ENCODE peak calls at places on chromosomes 4 and X, in ten cellular contexts. O is OCI-LY7; P is psoas muscle; F is heart left ventricle; Y is GM23248; U is CD4-positive, CD25-positive, alpha-beta regulatory T cell; A is PC-3; W is cardiac muscle cell; J is naive thymus-derived CD4-positive, alpha-beta T cell; C is aorta. G is an unnamed sample. For H3K4me1, the result is how much of the 10 kb centered on the place peaks cover.

GRCh38 chr4:53483250-53483649 is 105.8 kb downstream of the FIP1L1 start:
- DNase-seq in O (no peak), P (no peak), F (no peak), Y (no peak), U (no peak), A (no peak), W (no peak), J (no peak), C (no peak), G (no peak)

GRCh38 chrX:150581093-150581775 is 12.8 kb downstream of the MTM1 start:
- DNase-seq in O (no peak), P (no peak), F (no peak), Y (peak), U (no peak), A (peak), W (no peak), J (no peak), C (no peak), G (no peak)

GRCh38 chr4:884259-884658 is 47.9 kb downstream of the GAK start:
- DNase-seq in O (no peak), P (no peak), F (no peak), Y (no peak), U (no peak), A (no peak), W (no peak), J (no peak), C (no peak), G (no peak)

GRCh38 chr4:184439856-184440592 is 34.3 kb downstream of the IRF2 start:
- DNase-seq in O (no peak), P (no peak), F (no peak), Y (no peak), U (no peak), A (no peak), W (no peak), J (no peak), C (no peak), G (no peak)

GRCh38 chr4:39883645-39884044 is 94.1 kb downstream of the PDS5A start:
- DNase-seq in O (no peak), P (no peak), F (no peak), Y (peak), U (no peak), A (no peak), W (no peak), J (no peak), C (no peak), G (no peak)

GRCh38 chr4:3391422-3391821 is 50.3 kb upstream of the HGFAC start:
- DNase-seq in O (no peak), P (no peak), F (no peak), Y (no peak), U (no peak), A (no peak), W (no peak), J (no peak), C (no peak), G (no peak)

GRCh38 chr4:766152-766515 is 59.8 kb downstream of the CPLX1 start:
- DNase-seq in O (no peak), P (peak), F (no peak), Y (peak), U (no peak), A (peak), W (no peak), J (no peak), C (no peak), G (no peak)

GRCh38 chr4:101346562-101347266 is 612 bp downstream of the PPP3CA start:
- DNase-seq in O (peak), P (peak), F (peak), Y (peak), U (peak), A (peak), W (peak), J (peak), C (peak), G (peak)

GRCh38 chr4:112509243-112510190 is 6.5 kb downstream of the NEUROG2 start:
- DNase-seq in O (no peak), P (no peak), F (no peak), Y (peak), U (no peak), A (peak), W (no peak), J (no peak), C (no peak), G (no peak)

GRCh38 chr4:152535236-152535902 is 523 bp downstream of the FBXW7 start:
- DNase-seq in O (peak), P (peak), F (no peak), Y (peak), U (peak), A (no peak), W (no peak), J (peak), C (peak), G (no peak)

GRCh38 chrX:67317725-67318124 is 226.1 kb upstream of the AR start:
- DNase-seq in O (no peak), P (no peak), F (no peak), Y (no peak), U (no peak), A (no peak), W (no peak), J (no peak), C (no peak), G (no peak)

GRCh38 chr4:79367111-79367510 is 40.9 kb downstream of the GK2 start:
- DNase-seq in O (no peak), P (no peak), F (no peak), Y (no peak), U (no peak), A (no peak), W (no peak), J (no peak), C (no peak), G (no peak)

GRCh38 chr4:131644619-131645018 is 1504.5 kb upstream of the PCDH10 start:
- DNase-seq in O (no peak), P (no peak), F (no peak), Y (no peak), U (no peak), A (peak), W (peak), J (no peak), C (no peak), G (no peak)

GRCh38 chr4:74320559-74321118 is 12.4 kb downstream of the EPGN start:
- DNase-seq in O (peak), P (no peak), F (no peak), Y (peak), U (peak), A (peak), W (peak), J (peak), C (no peak), G (peak)

GRCh38 chr4:40918330-40918729 is 168.6 kb downstream of the NSUN7 start:
- DNase-seq in O (no peak), P (peak), F (peak), Y (peak), U (no peak), A (peak), W (no peak), J (no peak), C (peak), G (peak)

GRCh38 chr4:6225469-6225868 is 25.1 kb upstream of the JAKMIP1 start:
- DNase-seq in O (peak), P (no peak), F (no peak), Y (peak), U (peak), A (peak), W (peak), J (no peak), C (no peak), G (no peak)

GRCh38 chr4:145523117-145523516 is 41.5 kb downstream of the SMAD1 start:
- DNase-seq in O (peak), P (no peak), F (no peak), Y (peak), U (no peak), A (peak), W (no peak), J (no peak), C (no peak), G (no peak)

GRCh38 chr4:112526061-112526460 is 10.1 kb upstream of the NEUROG2 start:
- DNase-seq in O (no peak), P (no peak), F (no peak), Y (peak), U (no peak), A (peak), W (no peak), J (no peak), C (no peak), G (no peak)

GRCh38 chrX:42247241-42247640 is 323.9 kb upstream of the CASK start:
- DNase-seq in O (no peak), P (no peak), F (no peak), Y (peak), U (no peak), A (no peak), W (no peak), J (no peak), C (no peak), G (peak)

GRCh38 chrX:68842781-68843581 is 14.2 kb downstream of the EFNB1 start:
- DNase-seq in O (no peak), P (no peak), F (no peak), Y (no peak), U (no peak), A (no peak), W (no peak), J (no peak), C (peak), G (peak)

GRCh38 chr4:2763511-2763967 is 7.4 kb upstream of the TNIP2 start:
- DNase-seq in O (no peak), P (peak), F (no peak), Y (peak), U (no peak), A (no peak), W (no peak), J (no peak), C (peak), G (peak)

DNA sequence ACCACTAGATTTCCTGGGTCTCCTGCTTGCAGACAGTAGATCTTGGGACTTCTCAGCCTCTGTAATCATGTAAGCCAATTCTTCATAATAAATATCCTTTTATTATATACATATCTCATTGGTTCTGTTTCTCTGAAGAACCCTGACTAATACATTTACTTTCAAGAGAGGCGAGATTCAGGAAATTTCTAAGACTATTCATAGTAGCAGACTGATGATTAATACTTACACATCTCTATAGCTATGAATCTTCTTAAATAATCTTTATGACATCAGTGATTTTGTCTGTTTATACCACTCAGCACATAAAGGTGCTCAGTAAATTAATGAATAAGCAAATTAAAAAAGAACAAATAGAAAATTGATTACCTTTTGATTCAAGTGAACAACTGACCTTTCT is 682.3 kb upstream of the GRID2 start:
- DNase-seq in O (no peak), P (no peak), F (no peak), Y (no peak), U (no peak), A (peak), W (no peak), J (no peak), C (no peak), G (no peak)
- H3K4me1 ChIP-seq in O (under half), P (under half), F (under half), Y (under half), U (under half), A (under half), W (under half), J (under half), C (under half), G (under half)

DNA sequence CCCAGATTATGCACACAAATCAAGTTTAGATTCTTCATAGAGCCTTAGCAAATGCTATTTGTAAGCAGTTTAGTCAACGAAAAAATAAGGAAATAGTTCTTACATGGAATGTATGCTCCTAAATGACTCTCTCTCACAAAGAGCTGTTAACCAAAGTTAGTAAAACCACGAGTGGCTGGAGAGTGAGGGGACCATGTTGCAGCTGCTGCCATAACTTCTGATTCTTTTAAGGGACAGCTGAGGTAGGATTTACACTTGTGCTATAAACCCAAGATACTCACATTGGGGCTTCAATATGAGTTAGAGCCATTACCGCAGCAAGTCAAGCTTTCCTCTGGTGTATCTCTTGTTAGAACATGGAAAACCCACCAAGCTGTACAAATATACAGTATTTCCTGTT is 2.7 kb downstream of the DOCK11 start:
- DNase-seq in O (no peak), P (no peak), F (no peak), Y (no peak), U (no peak), A (no peak), W (no peak), J (no peak), C (no peak), G (no peak)
- H3K27ac ChIP-seq in O (no peak), P (no peak), F (no peak), Y (no peak), U (peak), A (no peak), W (no peak), J (peak), C (no peak), G (peak)

GRCh38 chr4:8410066-8410600 is 30.4 kb downstream of the ACOX3 start:
- DNase-seq in O (no peak), P (no peak), F (no peak), Y (peak), U (no peak), A (no peak), W (no peak), J (no peak), C (no peak), G (no peak)

GRCh38 chr4:8411351-8412180 is 29.0 kb downstream of the ACOX3 start:
- DNase-seq in O (no peak), P (no peak), F (no peak), Y (no peak), U (no peak), A (no peak), W (no peak), J (no peak), C (no peak), G (no peak)

GRCh38 chr4:8409271-8410065 is 31.1 kb downstream of the ACOX3 start:
- DNase-seq in O (no peak), P (no peak), F (peak), Y (peak), U (peak), A (peak), W (no peak), J (no peak), C (peak), G (no peak)

GRCh38 chr4:8412288-8412687 is 28.2 kb downstream of the ACOX3 start:
- DNase-seq in O (no peak), P (no peak), F (no peak), Y (no peak), U (no peak), A (no peak), W (no peak), J (no peak), C (no peak), G (no peak)

DNA sequence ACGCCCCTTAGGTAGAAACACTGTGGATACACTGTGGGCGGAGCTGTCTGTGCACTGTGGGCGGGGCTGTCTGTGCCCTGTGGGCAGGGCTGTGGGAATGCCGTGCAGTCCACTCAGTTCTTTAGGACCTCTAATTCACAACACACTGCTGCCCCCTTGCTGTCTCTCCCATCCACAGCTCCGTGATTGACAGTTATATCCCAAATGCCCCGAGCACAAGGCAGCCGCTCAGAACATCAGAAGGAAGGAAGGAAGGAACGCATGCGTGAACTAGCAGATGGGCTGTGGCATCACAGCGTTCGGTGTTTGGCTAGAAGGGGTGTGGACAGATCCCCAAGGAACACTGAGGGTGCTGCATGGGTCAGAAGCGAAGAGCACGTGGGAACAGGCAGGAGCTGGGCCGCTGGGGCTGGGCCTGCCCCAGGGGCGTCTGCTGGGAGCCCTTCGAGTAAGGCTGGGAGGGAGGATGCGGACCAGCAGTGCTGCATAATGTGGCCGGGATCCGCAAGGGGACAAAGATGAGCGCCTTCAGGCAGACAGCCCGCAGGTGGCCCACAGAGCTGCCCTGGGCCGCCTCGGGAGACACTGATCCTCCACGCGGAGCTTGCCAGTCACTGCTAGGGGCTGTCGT is 29.8 kb downstream of the ACOX3 start:
- DNase-seq in O (no peak), P (peak), F (peak), Y (peak), U (no peak), A (peak), W (peak), J (no peak), C (no peak), G (peak)
- H3K4me3 ChIP-seq in O (no peak), P (no peak), F (no peak), Y (no peak), U (no peak), A (no peak), W (no peak), J (no peak), C (no peak), G (no peak)

GRCh38 chrX:40170830-40171512 is 73.2 kb upstream of the BCOR start:
- DNase-seq in O (peak), P (no peak), F (no peak), Y (peak), U (peak), A (peak), W (peak), J (no peak), C (no peak), G (peak)
- H3K4me1 ChIP-seq in O (half or more), P (under half), F (under half), Y (under half), U (half or more), A (under half), W (half or more), J (under half), C (under half), G (under half)

GRCh38 chrX:23782863-23783568 is at the start of gene SAT1:
- DNase-seq in O (peak), P (peak), F (peak), Y (peak), U (peak), A (peak), W (peak), J (peak), C (peak), G (peak)

GRCh38 chrX:23783569-23784486 is 855 bp downstream of the SAT1 start:
- DNase-seq in O (peak), P (no peak), F (no peak), Y (peak), U (peak), A (peak), W (no peak), J (peak), C (peak), G (no peak)

GRCh38 chrX:23786268-23786815 is 3.4 kb downstream of the SAT1 start:
- DNase-seq in O (no peak), P (no peak), F (no peak), Y (peak), U (no peak), A (no peak), W (no peak), J (no peak), C (no peak), G (no peak)

GRCh38 chrX:23785564-23785963 is 2.6 kb downstream of the SAT1 start:
- DNase-seq in O (no peak), P (no peak), F (no peak), Y (no peak), U (no peak), A (no peak), W (peak), J (no peak), C (no peak), G (no peak)

DNA sequence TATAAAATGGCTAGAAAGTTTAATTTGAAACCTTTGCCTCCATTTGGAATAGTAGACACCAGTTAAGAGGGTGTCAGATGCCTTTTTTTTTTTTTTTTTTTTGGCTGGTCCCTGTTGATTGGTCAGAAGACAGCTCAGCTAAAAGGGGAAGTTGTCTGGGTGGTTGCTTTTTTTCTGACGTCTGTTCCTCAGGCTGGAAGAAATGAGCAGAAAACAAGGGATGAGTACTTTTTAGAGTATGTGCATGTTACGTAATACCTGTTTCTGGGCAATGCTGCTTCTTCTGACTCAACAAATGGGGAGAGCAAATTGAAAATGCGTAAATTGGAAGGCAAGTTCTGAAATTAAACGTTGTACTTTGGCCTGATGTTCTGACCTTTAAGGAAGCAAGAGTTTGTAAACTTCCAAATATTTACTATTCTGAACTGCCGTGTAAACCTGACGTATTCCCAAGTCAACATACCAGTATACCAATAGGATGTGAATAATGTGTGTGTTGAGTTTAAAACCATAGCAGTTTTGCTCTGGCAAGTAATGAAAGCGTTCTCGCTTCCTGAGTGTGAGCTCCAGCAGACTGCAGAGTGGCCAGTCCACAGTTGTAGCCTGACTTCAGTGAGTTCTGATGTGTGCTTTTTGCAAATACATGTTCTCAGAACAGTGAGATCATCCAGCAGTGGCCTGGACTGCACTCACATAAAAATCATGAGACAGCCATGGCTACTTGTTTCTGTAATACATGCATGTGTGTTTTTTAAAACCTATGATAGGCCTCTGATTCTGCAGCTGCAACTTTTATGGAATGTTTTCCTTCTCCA is 1.7 kb downstream of the SAT1 start:
- DNase-seq in O (peak), P (no peak), F (no peak), Y (peak), U (peak), A (peak), W (no peak), J (no peak), C (no peak), G (peak)
- H3K27ac ChIP-seq in O (no peak), P (peak), F (peak), Y (peak), U (peak), A (peak), W (peak), J (peak), C (no peak), G (peak)

DNA sequence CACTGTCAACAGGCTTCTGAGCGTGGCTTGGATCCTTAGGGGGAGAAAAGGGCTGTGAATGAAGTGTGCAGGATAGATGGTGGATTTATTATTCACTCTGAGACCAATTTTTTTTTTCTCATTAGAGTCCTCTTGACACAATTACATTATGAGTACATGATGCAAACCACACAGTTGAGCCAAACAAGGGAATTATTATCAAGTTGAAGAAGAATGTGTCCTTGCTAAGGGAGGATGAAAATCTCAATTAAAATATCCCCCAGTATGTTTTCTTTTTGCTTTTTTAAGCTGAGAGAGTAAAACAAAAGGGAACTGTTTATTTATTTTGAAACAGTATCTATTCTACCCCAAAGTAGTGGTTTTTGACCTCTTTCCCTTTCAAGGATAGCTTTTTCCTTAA is 40.4 kb downstream of the RPS3A start:
- DNase-seq in O (no peak), P (no peak), F (no peak), Y (no peak), U (no peak), A (no peak), W (no peak), J (no peak), C (no peak), G (no peak)
- H3K4me3 ChIP-seq in O (no peak), P (no peak), F (no peak), Y (no peak), U (no peak), A (no peak), W (no peak), J (no peak), C (no peak), G (no peak)

GRCh38 chr4:110635155-110635479 is 12.2 kb upstream of the PITX2 start:
- DNase-seq in O (no peak), P (no peak), F (no peak), Y (no peak), U (no peak), A (no peak), W (no peak), J (no peak), C (no peak), G (no peak)
- H3K4me1 ChIP-seq in O (under half), P (under half), F (under half), Y (under half), U (under half), A (under half), W (under half), J (under half), C (under half), G (under half)

GRCh38 chrX:12949927-12950656 is 24.8 kb upstream of the TMSB4X start:
- DNase-seq in O (peak), P (peak), F (peak), Y (peak), U (peak), A (no peak), W (no peak), J (peak), C (peak), G (peak)
- H3K27ac ChIP-seq in O (peak), P (peak), F (peak), Y (peak), U (peak), A (no peak), W (no peak), J (peak), C (no peak), G (peak)

G was measured in thyroid gland.